ENCODE peak calls at places on chromosome 18, in four cellular contexts. One of them, this sample, is unnamed.

GRCh38 chr18:67417864-67418523 is 98.5 kb downstream of the DSEL start:
- DNase-seq in HS-27A: no peak
- DNase-seq in caudate nucleus: no peak
- DNase-seq in NCI-H446 treated with DMSO at 0.1 percent for 48 hours: no peak
- DNase-seq in this sample: no peak

GRCh38 chr18:68662779-68663178 is 52.1 kb downstream of the TMX3 start:
- DNase-seq in HS-27A: no peak
- DNase-seq in caudate nucleus: no peak
- DNase-seq in NCI-H446 treated with DMSO at 0.1 percent for 48 hours: no peak
- DNase-seq in this sample: no peak

GRCh38 chr18:22241806-22242440 is 72.5 kb downstream of the GATA6 start:
- DNase-seq in HS-27A: no peak
- DNase-seq in caudate nucleus: no peak
- DNase-seq in NCI-H446 treated with DMSO at 0.1 percent for 48 hours: no peak
- DNase-seq in this sample: no peak

GRCh38 chr18:13437801-13438506 is 219.4 kb downstream of the LDLRAD4 start:
- DNase-seq in HS-27A: no peak
- DNase-seq in caudate nucleus: no peak
- DNase-seq in NCI-H446 treated with DMSO at 0.1 percent for 48 hours: no peak
- DNase-seq in this sample: no peak

GRCh38 chr18:7381307-7381706 is 150.4 kb downstream of the LRRC30 start:
- DNase-seq in HS-27A: no peak
- DNase-seq in caudate nucleus: no peak
- DNase-seq in NCI-H446 treated with DMSO at 0.1 percent for 48 hours: no peak
- DNase-seq in this sample: no peak

GRCh38 chr18:63319383-63320040 is at the start of gene BCL2:
- DNase-seq in HS-27A: no peak
- DNase-seq in caudate nucleus: peak; percentile 62
- DNase-seq in NCI-H446 treated with DMSO at 0.1 percent for 48 hours: no peak
- DNase-seq in this sample: peak; percentile 55

GRCh38 chr18:59623456-59624383 is 73.5 kb downstream of the CCBE1 start:
- DNase-seq in HS-27A: no peak
- DNase-seq in caudate nucleus: no peak
- DNase-seq in NCI-H446 treated with DMSO at 0.1 percent for 48 hours: no peak
- DNase-seq in this sample: no peak

GRCh38 chr18:28163201-28163778 is 13.6 kb downstream of the CDH2 start:
- DNase-seq in HS-27A: no peak
- DNase-seq in caudate nucleus: no peak
- DNase-seq in NCI-H446 treated with DMSO at 0.1 percent for 48 hours: no peak
- DNase-seq in this sample: peak; percentile 60

GRCh38 chr18:54671291-54671881 is 80.3 kb downstream of the DYNAP start:
- DNase-seq in HS-27A: no peak
- DNase-seq in caudate nucleus: no peak
- DNase-seq in NCI-H446 treated with DMSO at 0.1 percent for 48 hours: no peak
- DNase-seq in this sample: peak; percentile 27

GRCh38 chr18:78293940-78294401 is 685.6 kb upstream of the SALL3 start:
- DNase-seq in HS-27A: no peak
- DNase-seq in caudate nucleus: no peak
- DNase-seq in NCI-H446 treated with DMSO at 0.1 percent for 48 hours: no peak
- DNase-seq in this sample: no peak

GRCh38 chr18:28669165-28669564 is 492.2 kb upstream of the CDH2 start:
- DNase-seq in HS-27A: no peak
- DNase-seq in caudate nucleus: no peak
- DNase-seq in NCI-H446 treated with DMSO at 0.1 percent for 48 hours: no peak
- DNase-seq in this sample: no peak

GRCh38 chr18:59200787-59201186 is 19.2 kb upstream of the GRP start:
- DNase-seq in HS-27A: no peak
- DNase-seq in caudate nucleus: no peak
- DNase-seq in NCI-H446 treated with DMSO at 0.1 percent for 48 hours: no peak
- DNase-seq in this sample: no peak

GRCh38 chr18:45109271-45109670 is 428.6 kb downstream of the SETBP1 start:
- DNase-seq in HS-27A: no peak
- DNase-seq in caudate nucleus: no peak
- DNase-seq in NCI-H446 treated with DMSO at 0.1 percent for 48 hours: no peak
- DNase-seq in this sample: no peak

GRCh38 chr18:46475367-46475752 is 181.7 kb downstream of the LOXHD1 start:
- DNase-seq in HS-27A: no peak
- DNase-seq in caudate nucleus: no peak
- DNase-seq in NCI-H446 treated with DMSO at 0.1 percent for 48 hours: no peak
- DNase-seq in this sample: no peak

GRCh38 chr18:9951022-9951859 is 37.4 kb downstream of the VAPA start:
- DNase-seq in HS-27A: no peak
- DNase-seq in caudate nucleus: no peak
- DNase-seq in NCI-H446 treated with DMSO at 0.1 percent for 48 hours: peak; percentile 49
- DNase-seq in this sample: peak; percentile 49

GRCh38 chr18:58590231-58590630 is 38.7 kb downstream of the ALPK2 start:
- DNase-seq in HS-27A: peak; percentile 86
- DNase-seq in caudate nucleus: no peak
- DNase-seq in NCI-H446 treated with DMSO at 0.1 percent for 48 hours: no peak
- DNase-seq in this sample: no peak

GRCh38 chr18:79779021-79779699 is 18.6 kb upstream of the KCNG2 start:
- DNase-seq in HS-27A: no peak
- DNase-seq in caudate nucleus: no peak
- DNase-seq in NCI-H446 treated with DMSO at 0.1 percent for 48 hours: no peak
- DNase-seq in this sample: no peak

This sample was measured in G401.